ENCODE peak calls at places on chromosomes 3 and 15, in ten cellular contexts. P is stimulated activated CD4-positive, alpha-beta T cell treated with anti-CD3 and anti-CD28 coated beads, TNF-alpha, amount 100 ng/mL, for 1 hour; A is WTC11; D is hypothalamus; W is SW 1271; Q is H54; V is C1 segment of cervical spinal cord; O is activated T-cell treated with anti-CD3 and anti-CD28 coated beads for 1 hour; H is aorta; S is choroid plexus epithelial cell. U is an unnamed sample.

GRCh38 chr3:117407317-117407716 is 697.7 kb downstream of the TUSC7 start:
- DNase-seq in P (no peak), A (no peak), D (no peak), W (no peak), Q (no peak), V (no peak), O (no peak), H (no peak), S (peak; percentile 42), U (no peak)

GRCh38 chr3:15531346-15531745 is 9.8 kb upstream of the COLQ start:
- DNase-seq in P (no peak), A (no peak), D (no peak), W (no peak), Q (no peak), V (no peak), O (no peak), H (no peak), S (no peak), U (no peak)

GRCh38 chr3:58612825-58613224 is 35.6 kb upstream of the FAM107A start:
- DNase-seq in P (no peak), A (no peak), D (no peak), W (no peak), Q (no peak), V (no peak), O (no peak), H (no peak), S (no peak), U (peak; percentile 71)

GRCh38 chr15:82647835-82648256 is 683 bp upstream of the CPEB1 start:
- DNase-seq in P (no peak), A (peak; percentile 68), D (no peak), W (no peak), Q (peak; percentile 47), V (no peak), O (peak; percentile 27), H (no peak), S (no peak), U (no peak)

GRCh38 chr15:70096215-70096974 is 1.3 kb downstream of the TLE3 start:
- DNase-seq in P (no peak), A (peak; percentile 31), D (no peak), W (peak; percentile 34), Q (peak; percentile 70), V (no peak), O (peak; percentile 28), H (peak; percentile 70), S (peak; percentile 55), U (peak; percentile 37)

GRCh38 chr3:72488736-72489030 is 359.6 kb downstream of the SHQ1 start:
- DNase-seq in P (no peak), A (no peak), D (no peak), W (no peak), Q (no peak), V (no peak), O (no peak), H (no peak), S (peak; percentile 44), U (no peak)

GRCh38 chr15:25182736-25183445 is 228.1 kb downstream of the SNRPN start:
- DNase-seq in P (no peak), A (peak; percentile 41), D (no peak), W (no peak), Q (no peak), V (no peak), O (no peak), H (peak; percentile 30), S (no peak), U (peak; percentile 2)

GRCh38 chr3:150603888-150604319 is 783 bp downstream of the SELENOT start:
- DNase-seq in P (no peak), A (no peak), D (no peak), W (no peak), Q (no peak), V (no peak), O (no peak), H (no peak), S (no peak), U (no peak)

GRCh38 chr15:39318231-39318630 is 262.6 kb upstream of the THBS1 start:
- DNase-seq in P (no peak), A (no peak), D (no peak), W (no peak), Q (no peak), V (no peak), O (no peak), H (no peak), S (no peak), U (no peak)

GRCh38 chr3:141979050-141979671 is 102.7 kb downstream of the ATP1B3 start:
- DNase-seq in P (no peak), A (no peak), D (no peak), W (peak; percentile 83), Q (no peak), V (no peak), O (no peak), H (no peak), S (peak; percentile 82), U (no peak)

GRCh38 chr3:185753354-185753753 is 71.5 kb downstream of the IGF2BP2 start:
- DNase-seq in P (no peak), A (no peak), D (no peak), W (no peak), Q (no peak), V (no peak), O (no peak), H (no peak), S (no peak), U (no peak)

GRCh38 chr3:127820221-127820870 is 2.0 kb downstream of the MGLL start:
- DNase-seq in P (no peak), A (no peak), D (no peak), W (no peak), Q (no peak), V (no peak), O (no peak), H (no peak), S (peak; percentile 62), U (no peak)

GRCh38 chr15:44489464-44489863 is 47.5 kb upstream of the EIF3J start:
- DNase-seq in P (no peak), A (no peak), D (no peak), W (peak; percentile 72), Q (peak; percentile 19), V (no peak), O (no peak), H (no peak), S (peak; percentile 88), U (no peak)

GRCh38 chr3:134357914-134358811 is 16.1 kb downstream of the AMOTL2 start:
- DNase-seq in P (no peak), A (peak; percentile 22), D (no peak), W (peak; percentile 92), Q (peak; percentile 80), V (no peak), O (no peak), H (peak; percentile 60), S (peak; percentile 98), U (no peak)

GRCh38 chr3:99789322-99789721 is 28.3 kb upstream of the CMSS1 start:
- DNase-seq in P (no peak), A (peak; percentile 17), D (no peak), W (peak; percentile 53), Q (peak; percentile 12), V (no peak), O (no peak), H (no peak), S (peak; percentile 88), U (peak; percentile 15)

GRCh38 chr15:89587955-89588354 is 12.7 kb downstream of the TICRR start:
- DNase-seq in P (no peak), A (no peak), D (no peak), W (peak; percentile 59), Q (peak; percentile 27), V (no peak), O (no peak), H (no peak), S (peak; percentile 53), U (no peak)

GRCh38 chr15:57732526-57733331 is 26.2 kb downstream of the POLR2M start:
- DNase-seq in P (no peak), A (peak; percentile 74), D (no peak), W (peak; percentile 35), Q (no peak), V (no peak), O (peak; percentile 33), H (no peak), S (peak; percentile 79), U (peak; percentile 52)

GRCh38 chr15:100190675-100191074 is 151.1 kb downstream of the ADAMTS17 start:
- DNase-seq in P (no peak), A (no peak), D (no peak), W (no peak), Q (no peak), V (no peak), O (no peak), H (no peak), S (no peak), U (no peak)

GRCh38 chr3:177538064-177538742 is 340.9 kb upstream of the TBL1XR1 start:
- DNase-seq in P (no peak), A (no peak), D (no peak), W (no peak), Q (no peak), V (no peak), O (no peak), H (peak; percentile 73), S (peak; percentile 87), U (peak; percentile 60)

GRCh38 chr15:56102401-56102800 is 109.0 kb upstream of the NEDD4 start:
- DNase-seq in P (no peak), A (no peak), D (no peak), W (no peak), Q (no peak), V (no peak), O (no peak), H (no peak), S (no peak), U (no peak)

GRCh38 chr15:47586653-47587224 is 130.6 kb upstream of the SEMA6D start:
- DNase-seq in P (no peak), A (no peak), D (no peak), W (no peak), Q (no peak), V (no peak), O (no peak), H (peak; percentile 58), S (peak; percentile 95), U (peak; percentile 70)

GRCh38 chr3:82707035-82707434 is 945.6 kb upstream of the GBE1 start:
- DNase-seq in P (no peak), A (peak; percentile 31), D (no peak), W (no peak), Q (no peak), V (no peak), O (no peak), H (no peak), S (no peak), U (no peak)

GRCh38 chr3:187967982-187968381 is 186.0 kb upstream of the LPP start:
- DNase-seq in P (no peak), A (no peak), D (no peak), W (no peak), Q (no peak), V (no peak), O (no peak), H (no peak), S (peak; percentile 55), U (no peak)

GRCh38 chr3:159765025-159765859 is 223.4 kb upstream of the IL12A start:
- DNase-seq in P (no peak), A (peak; percentile 54), D (no peak), W (peak; percentile 90), Q (peak; percentile 87), V (no peak), O (no peak), H (peak; percentile 94), S (peak; percentile 97), U (peak; percentile 90)

GRCh38 chr3:40741729-40742128 is 217.0 kb downstream of the ZNF621 start:
- DNase-seq in P (no peak), A (no peak), D (no peak), W (no peak), Q (no peak), V (no peak), O (no peak), H (no peak), S (peak; percentile 94), U (peak; percentile 54)

GRCh38 chr15:67225336-67225735 is 29.1 kb downstream of the AAGAB start:
- DNase-seq in P (no peak), A (no peak), D (no peak), W (no peak), Q (no peak), V (no peak), O (no peak), H (no peak), S (peak; percentile 79), U (no peak)

GRCh38 chr3:53602866-53603265 is 108.5 kb downstream of the CACNA1D start:
- DNase-seq in P (no peak), A (no peak), D (no peak), W (no peak), Q (no peak), V (no peak), O (no peak), H (no peak), S (no peak), U (no peak)

GRCh38 chr3:27080126-27080525 is 289.1 kb downstream of the NEK10 start:
- DNase-seq in P (no peak), A (no peak), D (no peak), W (no peak), Q (peak; percentile 6), V (no peak), O (no peak), H (no peak), S (no peak), U (no peak)

U was measured in heart left ventricle.